ENCODE peak calls at places on chromosomes 12 and 14, in six cellular contexts. K is astrocyte of the spinal cord; W is stimulated activated CD4-positive, alpha-beta T cell treated with anti-CD3 and anti-CD28 coated beads, Interleukin-2, amount 100 ng/mL, for 48 hours; A is astrocyte of the cerebellum; U is GF-D8; J is substantia nigra. D is an unnamed sample.
A peak's percentile ranks its signal among the peaks of the same experiment; 100 is the strongest.

GRCh38 chr12:76375939-76376338 is 27.7 kb upstream of the BBS10 start:
- DNase-seq in K (no peak), W (no peak), A (no peak), U (no peak), J (no peak), D (no peak)

GRCh38 chr12:546920-547845 is 87.4 kb downstream of the B4GALNT3 start:
- DNase-seq in K (peak; percentile 39), W (peak; percentile 85), A (no peak), U (no peak), J (peak; percentile 73), D (no peak)

GRCh38 chr12:47817272-47818006 is 2.3 kb downstream of the HDAC7 start:
- DNase-seq in K (no peak), W (no peak), A (no peak), U (no peak), J (no peak), D (no peak)

GRCh38 chr14:51431741-51432140 is 191.7 kb downstream of the TMX1 start:
- DNase-seq in K (no peak), W (no peak), A (no peak), U (no peak), J (no peak), D (no peak)

GRCh38 chr14:91335191-91336092 is 82.2 kb downstream of the CCDC88C start:
- DNase-seq in K (no peak), W (no peak), A (no peak), U (no peak), J (no peak), D (no peak)

GRCh38 chr14:103550451-103551337 is 11.8 kb downstream of the BAG5 start:
- DNase-seq in K (no peak), W (no peak), A (no peak), U (no peak), J (no peak), D (no peak)

GRCh38 chr12:52361553-52361952 is 5.7 kb downstream of the KRT85 start:
- DNase-seq in K (no peak), W (no peak), A (no peak), U (no peak), J (no peak), D (no peak)

GRCh38 chr14:54591461-54592245 is 24.7 kb downstream of the SAMD4A start:
- DNase-seq in K (no peak), W (no peak), A (no peak), U (no peak), J (no peak), D (no peak)

GRCh38 chr12:13784504-13784903 is 196.9 kb downstream of the GRIN2B start:
- DNase-seq in K (no peak), W (no peak), A (no peak), U (no peak), J (no peak), D (no peak)

GRCh38 chr14:74638066-74638465 is 26.0 kb upstream of the LTBP2 start:
- DNase-seq in K (no peak), W (no peak), A (no peak), U (no peak), J (no peak), D (no peak)

GRCh38 chr14:22887990-22888378 is 5.0 kb downstream of the REM2 start:
- DNase-seq in K (no peak), W (peak; percentile 36), A (no peak), U (no peak), J (no peak), D (no peak)

GRCh38 chr12:49187184-49187583 is 1.7 kb downstream of the TUBA1A start:
- DNase-seq in K (peak; percentile 70), W (no peak), A (no peak), U (no peak), J (peak; percentile 69), D (peak; percentile 57)

GRCh38 chr12:89217472-89217871 is 134.8 kb downstream of the DUSP6 start:
- DNase-seq in K (no peak), W (no peak), A (no peak), U (no peak), J (no peak), D (no peak)

GRCh38 chr14:80134321-80134720 is 77.0 kb downstream of the DIO2 start:
- DNase-seq in K (no peak), W (no peak), A (no peak), U (no peak), J (no peak), D (no peak)

GRCh38 chr12:59444932-59445331 is 150.9 kb upstream of the SLC16A7 start:
- DNase-seq in K (peak; percentile 9), W (no peak), A (no peak), U (no peak), J (no peak), D (no peak)

GRCh38 chr14:60648169-60648933 is 926 bp downstream of the SIX1 start:
- DNase-seq in K (peak; percentile 38), W (no peak), A (no peak), U (no peak), J (no peak), D (no peak)

GRCh38 chr14:99038401-99038800 is 233.6 kb downstream of the BCL11B start:
- DNase-seq in K (peak; percentile 56), W (no peak), A (no peak), U (no peak), J (no peak), D (no peak)

GRCh38 chr14:38297681-38298080 is 41.8 kb upstream of the CLEC14A start:
- DNase-seq in K (peak; percentile 20), W (no peak), A (no peak), U (no peak), J (no peak), D (no peak)

GRCh38 chr14:105313381-105314286 is 914 bp upstream of the PACS2 start:
- DNase-seq in K (no peak), W (no peak), A (no peak), U (no peak), J (no peak), D (no peak)

GRCh38 chr12:52836491-52837175 is 2.5 kb upstream of the KRT79 start:
- DNase-seq in K (no peak), W (no peak), A (no peak), U (no peak), J (no peak), D (no peak)

GRCh38 chr12:15208871-15209656 is 12.2 kb downstream of the RERG start:
- DNase-seq in K (peak; percentile 38), W (no peak), A (no peak), U (no peak), J (no peak), D (no peak)

GRCh38 chr12:87157791-87158190 is 871.4 kb downstream of the C12orf50 start:
- DNase-seq in K (peak; percentile 96), W (no peak), A (peak; percentile 88), U (no peak), J (no peak), D (peak; percentile 91)

D was measured in fibroblast of the conjunctiva.